ENCODE peak calls at places on chromosomes 11 and 22, in seven cellular contexts. A is foreskin fibroblast, B is mucosa of descending colon, U is brain microvascular endothelial cell, X is endothelial cell, R is spleen, F is progenitor cell of endocrine pancreas. Z is an unnamed sample.
A peak's percentile ranks its signal among the peaks of the same experiment; 100 is the strongest.

GRCh38 chr11:118343981-118344521 is at the start of gene CD3G:
- DNase-seq in A (no peak), B (peak; percentile 73), U (no peak), X (no peak), R (peak; percentile 84), F (no peak), Z (no peak)

GRCh38 chr11:129375731-129376657 is at the start of gene BARX2:
- DNase-seq in A (peak; percentile 86), B (peak; percentile 77), U (peak; percentile 59), X (peak; percentile 75), R (no peak), F (peak; percentile 56), Z (no peak)

GRCh38 chr22:17096095-17096494 is 11.3 kb downstream of the IL17RA start:
- DNase-seq in A (no peak), B (no peak), U (no peak), X (no peak), R (no peak), F (no peak), Z (no peak)

GRCh38 chr11:74683941-74684481 is 47.2 kb downstream of the CHRDL2 start:
- DNase-seq in A (peak; percentile 56), B (no peak), U (no peak), X (no peak), R (peak; percentile 53), F (no peak), Z (peak; percentile 58)

GRCh38 chr11:101618691-101619090 is 34.9 kb upstream of the TRPC6 start:
- DNase-seq in A (peak; percentile 86), B (no peak), U (peak; percentile 62), X (no peak), R (no peak), F (no peak), Z (no peak)

GRCh38 chr11:68331338-68331947 is 19.1 kb downstream of the LRP5 start:
- DNase-seq in A (no peak), B (no peak), U (no peak), X (no peak), R (no peak), F (no peak), Z (no peak)

GRCh38 chr11:72225411-72225951 is 914 bp downstream of the INPPL1 start:
- DNase-seq in A (peak; percentile 39), B (no peak), U (no peak), X (no peak), R (peak; percentile 80), F (peak; percentile 10), Z (no peak)

GRCh38 chr11:86787018-86787417 is 13.3 kb upstream of the PRSS23 start:
- DNase-seq in A (no peak), B (no peak), U (no peak), X (no peak), R (no peak), F (no peak), Z (no peak)

GRCh38 chr11:61688368-61689163 is 8.4 kb downstream of the DAGLA start:
- DNase-seq in A (peak; percentile 83), B (peak; percentile 86), U (no peak), X (no peak), R (no peak), F (no peak), Z (no peak)

GRCh38 chr11:12286606-12287005 is 90.8 kb upstream of the PARVA start:
- DNase-seq in A (no peak), B (no peak), U (no peak), X (no peak), R (no peak), F (no peak), Z (no peak)

GRCh38 chr22:31148516-31148915 is 8.2 kb upstream of the PLA2G3 start:
- DNase-seq in A (peak; percentile 59), B (no peak), U (no peak), X (no peak), R (no peak), F (no peak), Z (no peak)

GRCh38 chr11:120746836-120747609 is 235.5 kb downstream of the GRIK4 start:
- DNase-seq in A (peak; percentile 10), B (no peak), U (no peak), X (no peak), R (no peak), F (no peak), Z (no peak)

GRCh38 chr22:23306438-23306921 is 126.2 kb downstream of the BCR start:
- DNase-seq in A (peak; percentile 80), B (no peak), U (peak; percentile 74), X (no peak), R (peak; percentile 78), F (no peak), Z (no peak)

GRCh38 chr11:122319011-122319410 is 203.0 kb upstream of the BLID start:
- DNase-seq in A (no peak), B (no peak), U (no peak), X (no peak), R (no peak), F (no peak), Z (no peak)

GRCh38 chr11:46906596-46906995 is 11.8 kb downstream of the LRP4 start:
- DNase-seq in A (peak; percentile 49), B (no peak), U (peak; percentile 32), X (peak; percentile 48), R (peak; percentile 78), F (no peak), Z (no peak)

GRCh38 chr22:50267591-50268390 is 2.4 kb downstream of the MAPK11 start:
- DNase-seq in A (peak; percentile 84), B (peak; percentile 71), U (no peak), X (peak; percentile 66), R (no peak), F (no peak), Z (no peak)

GRCh38 chr11:3220101-3220500 is 1.5 kb upstream of the MRGPRG start:
- DNase-seq in A (no peak), B (peak; percentile 47), U (no peak), X (no peak), R (peak; percentile 63), F (no peak), Z (no peak)

GRCh38 chr11:28793282-28793738 is 685.1 kb downstream of the METTL15 start:
- DNase-seq in A (no peak), B (no peak), U (no peak), X (no peak), R (no peak), F (no peak), Z (peak; percentile 55)

GRCh38 chr11:12717851-12718291 is 43.6 kb downstream of the TEAD1 start:
- DNase-seq in A (no peak), B (no peak), U (no peak), X (no peak), R (no peak), F (no peak), Z (no peak)

GRCh38 chr11:30342736-30343166 is 19.8 kb downstream of the ARL14EP start:
- DNase-seq in A (no peak), B (no peak), U (no peak), X (no peak), R (no peak), F (no peak), Z (no peak)

GRCh38 chr11:112835556-112835955 is 125.7 kb upstream of the NCAM1 start:
- DNase-seq in A (no peak), B (no peak), U (no peak), X (no peak), R (no peak), F (no peak), Z (no peak)

GRCh38 chr11:27717377-27717776 is 17.1 kb upstream of the BDNF start:
- DNase-seq in A (peak; percentile 25), B (no peak), U (no peak), X (no peak), R (no peak), F (no peak), Z (no peak)
- TF ChIP-seq CTCF in A (peak; percentile 31), B (no peak), U (peak; percentile 36), X (peak; percentile 20), R (no peak), F (peak; percentile 15), Z (peak; percentile 73)

GRCh38 chr11:132858203-132858602 is 674.1 kb downstream of the OPCML start:
- DNase-seq in A (peak; percentile 34), B (no peak), U (peak; percentile 61), X (peak; percentile 20), R (no peak), F (no peak), Z (no peak)
- TF ChIP-seq CTCF in A (peak; percentile 21), B (no peak), U (peak; percentile 76), X (no peak), R (no peak), F (no peak), Z (peak; percentile 62)

DNA sequence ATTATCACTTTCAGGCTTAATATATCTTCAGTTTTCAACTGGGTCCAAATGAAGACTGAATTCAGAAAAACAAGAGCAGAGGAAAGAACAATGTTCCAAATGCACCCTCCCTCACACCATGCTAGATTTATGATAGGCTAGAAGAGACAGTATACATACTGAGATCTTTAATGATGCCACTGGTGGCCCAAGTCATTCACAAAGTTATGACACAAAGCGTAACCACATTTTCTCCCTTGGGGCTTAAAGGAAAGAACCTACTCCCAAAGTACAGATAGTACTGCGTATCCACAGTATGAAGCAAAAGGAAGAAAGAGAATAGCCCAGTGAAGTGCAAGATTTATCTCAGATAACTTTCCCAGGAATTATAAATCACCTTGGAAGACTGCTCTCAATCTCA is 10.9 kb upstream of the SOX6 start:
- DNase-seq in A (no peak), B (no peak), U (no peak), X (no peak), R (no peak), F (no peak), Z (no peak)
- TF ChIP-seq CTCF in A (no peak), B (no peak), U (no peak), X (no peak), R (no peak), F (no peak), Z (no peak)

DNA sequence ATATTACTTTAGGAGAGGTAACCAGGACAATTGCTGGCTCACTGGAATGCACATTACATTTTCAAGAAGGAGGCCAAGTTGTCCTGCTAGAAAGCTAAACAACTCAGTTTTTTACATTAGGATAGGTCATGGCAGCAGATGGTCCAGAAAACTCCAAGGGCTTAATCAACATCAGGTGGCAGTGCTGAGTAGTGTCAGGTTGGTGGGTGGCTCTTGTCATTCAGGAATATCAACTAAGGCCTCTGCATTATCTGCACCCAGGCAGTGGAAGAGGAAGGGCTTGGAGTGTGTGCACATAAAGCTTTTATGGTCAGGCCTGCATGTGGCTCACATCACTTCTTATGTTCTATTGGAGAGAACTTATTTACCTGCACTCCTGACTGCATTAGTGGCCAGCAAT is 32.2 kb upstream of the OR4B1 start:
- DNase-seq in A (no peak), B (no peak), U (no peak), X (no peak), R (no peak), F (no peak), Z (no peak)
- TF ChIP-seq CTCF in A (no peak), B (no peak), U (no peak), X (no peak), R (no peak), F (no peak), Z (no peak)

GRCh38 chr22:45309422-45310227 is at the start of gene FAM118A:
- DNase-seq in A (peak; percentile 97), B (peak; percentile 97), U (peak; percentile 78), X (peak; percentile 98), R (peak; percentile 98), F (peak; percentile 100), Z (peak; percentile 97)
- TF ChIP-seq CTCF in A (no peak), B (peak; percentile 27), U (no peak), X (no peak), R (no peak), F (no peak), Z (peak; percentile 6)

DNA sequence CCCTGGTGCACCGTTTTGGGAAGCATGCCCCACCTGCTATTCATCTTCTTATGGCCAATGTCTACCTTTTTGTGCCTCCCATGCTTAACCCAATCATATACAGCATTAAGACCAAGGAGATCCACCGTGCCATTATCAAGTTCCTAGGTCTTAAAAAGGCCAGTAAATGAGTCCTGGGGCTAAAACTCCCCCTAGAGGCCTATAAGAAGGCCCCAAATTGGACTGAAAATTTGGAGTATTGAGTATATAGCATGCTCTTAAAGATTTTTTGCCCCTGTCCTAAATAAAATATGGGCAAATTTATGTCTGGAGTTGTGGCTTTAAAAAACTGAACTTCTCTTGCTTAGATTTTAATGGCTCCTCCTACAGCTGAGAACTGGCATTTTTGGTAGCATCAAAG is 6.6 kb downstream of the OR51M1 start:
- DNase-seq in A (no peak), B (no peak), U (no peak), X (no peak), R (no peak), F (no peak), Z (no peak)
- TF ChIP-seq CTCF in A (no peak), B (no peak), U (no peak), X (no peak), R (no peak), F (no peak), Z (no peak)